ENCODE peak calls at places on chromosome 13, in nine cellular contexts. One of them, this sample, is unnamed.
A peak's percentile ranks its signal among the peaks of the same experiment; 100 is the strongest.

GRCh38 chr13:65300220-65300619 is 1929.9 kb downstream of the PCDH9 start:
- DNase-seq in HS-27A: no peak
- DNase-seq in putamen: no peak
- DNase-seq in cerebellar nuclear complex: no peak
- DNase-seq in anterior cingulate cortex: no peak
- DNase-seq in cardiac fibroblast: no peak
- DNase-seq in T-cell: no peak
- DNase-seq in T-helper 17 cell: no peak
- DNase-seq in NCI-H748 treated with DMSO at 0.1 percent for 48 hours: no peak
- DNase-seq in this sample: no peak

GRCh38 chr13:92808007-92808406 is 418.6 kb upstream of the GPC6 start:
- DNase-seq in HS-27A: no peak
- DNase-seq in putamen: no peak
- DNase-seq in cerebellar nuclear complex: no peak
- DNase-seq in anterior cingulate cortex: no peak
- DNase-seq in cardiac fibroblast: no peak
- DNase-seq in T-cell: no peak
- DNase-seq in T-helper 17 cell: no peak
- DNase-seq in NCI-H748 treated with DMSO at 0.1 percent for 48 hours: no peak
- DNase-seq in this sample: no peak

GRCh38 chr13:27622881-27623280 is 1.2 kb downstream of the POLR1D start:
- DNase-seq in HS-27A: no peak
- DNase-seq in putamen: no peak
- DNase-seq in cerebellar nuclear complex: no peak
- DNase-seq in anterior cingulate cortex: no peak
- DNase-seq in cardiac fibroblast: no peak
- DNase-seq in T-cell: no peak
- DNase-seq in T-helper 17 cell: no peak
- DNase-seq in NCI-H748 treated with DMSO at 0.1 percent for 48 hours: no peak
- DNase-seq in this sample: no peak

GRCh38 chr13:36639610-36640009 is 34.2 kb upstream of the SERTM1 start:
- DNase-seq in HS-27A: no peak
- DNase-seq in putamen: no peak
- DNase-seq in cerebellar nuclear complex: no peak
- DNase-seq in anterior cingulate cortex: no peak
- DNase-seq in cardiac fibroblast: no peak
- DNase-seq in T-cell: no peak
- DNase-seq in T-helper 17 cell: no peak
- DNase-seq in NCI-H748 treated with DMSO at 0.1 percent for 48 hours: no peak
- DNase-seq in this sample: no peak

GRCh38 chr13:75175575-75175974 is 306.4 kb downstream of the TBC1D4 start:
- DNase-seq in HS-27A: no peak
- DNase-seq in putamen: no peak
- DNase-seq in cerebellar nuclear complex: no peak
- DNase-seq in anterior cingulate cortex: no peak
- DNase-seq in cardiac fibroblast: peak; percentile 36
- DNase-seq in T-cell: no peak
- DNase-seq in T-helper 17 cell: no peak
- DNase-seq in NCI-H748 treated with DMSO at 0.1 percent for 48 hours: no peak
- DNase-seq in this sample: no peak

GRCh38 chr13:113137656-113138292 is 15.2 kb downstream of the F10 start:
- DNase-seq in HS-27A: no peak
- DNase-seq in putamen: no peak
- DNase-seq in cerebellar nuclear complex: no peak
- DNase-seq in anterior cingulate cortex: no peak
- DNase-seq in cardiac fibroblast: no peak
- DNase-seq in T-cell: no peak
- DNase-seq in T-helper 17 cell: no peak
- DNase-seq in NCI-H748 treated with DMSO at 0.1 percent for 48 hours: no peak
- DNase-seq in this sample: no peak

GRCh38 chr13:100550433-100550832 is 38.2 kb downstream of the GGACT start:
- DNase-seq in HS-27A: no peak
- DNase-seq in putamen: no peak
- DNase-seq in cerebellar nuclear complex: no peak
- DNase-seq in anterior cingulate cortex: peak; percentile 10
- DNase-seq in cardiac fibroblast: peak; percentile 57
- DNase-seq in T-cell: no peak
- DNase-seq in T-helper 17 cell: no peak
- DNase-seq in NCI-H748 treated with DMSO at 0.1 percent for 48 hours: no peak
- DNase-seq in this sample: peak; percentile 55

GRCh38 chr13:83121904-83122303 is 760.4 kb downstream of the SLITRK1 start:
- DNase-seq in HS-27A: no peak
- DNase-seq in putamen: no peak
- DNase-seq in cerebellar nuclear complex: no peak
- DNase-seq in anterior cingulate cortex: no peak
- DNase-seq in cardiac fibroblast: peak; percentile 13
- DNase-seq in T-cell: no peak
- DNase-seq in T-helper 17 cell: no peak
- DNase-seq in NCI-H748 treated with DMSO at 0.1 percent for 48 hours: no peak
- DNase-seq in this sample: no peak

GRCh38 chr13:30679483-30680330 is 55.6 kb upstream of the ALOX5AP start:
- DNase-seq in HS-27A: no peak
- DNase-seq in putamen: peak; percentile 35
- DNase-seq in cerebellar nuclear complex: no peak
- DNase-seq in anterior cingulate cortex: no peak
- DNase-seq in cardiac fibroblast: peak; percentile 60
- DNase-seq in T-cell: peak; percentile 32
- DNase-seq in T-helper 17 cell: no peak
- DNase-seq in NCI-H748 treated with DMSO at 0.1 percent for 48 hours: peak; percentile 34
- DNase-seq in this sample: peak; percentile 22

GRCh38 chr13:100235311-100235901 is 146.5 kb downstream of the PCCA start:
- DNase-seq in HS-27A: no peak
- DNase-seq in putamen: peak; percentile 19
- DNase-seq in cerebellar nuclear complex: peak; percentile 22
- DNase-seq in anterior cingulate cortex: no peak
- DNase-seq in cardiac fibroblast: peak; percentile 82
- DNase-seq in T-cell: peak; percentile 7
- DNase-seq in T-helper 17 cell: no peak
- DNase-seq in NCI-H748 treated with DMSO at 0.1 percent for 48 hours: peak; percentile 85
- DNase-seq in this sample: no peak

GRCh38 chr13:34752561-34752960 is 189.5 kb upstream of the NBEA start:
- DNase-seq in HS-27A: no peak
- DNase-seq in putamen: no peak
- DNase-seq in cerebellar nuclear complex: no peak
- DNase-seq in anterior cingulate cortex: no peak
- DNase-seq in cardiac fibroblast: no peak
- DNase-seq in T-cell: no peak
- DNase-seq in T-helper 17 cell: no peak
- DNase-seq in NCI-H748 treated with DMSO at 0.1 percent for 48 hours: no peak
- DNase-seq in this sample: no peak

This sample was measured in midbrain.